ENCODE peak calls at places on chromosomes 7 and 10, in four cellular contexts. U is fibroblast of mammary gland, J is astrocyte of the spinal cord, C is upper lobe of left lung. R is an unnamed sample.

GRCh38 chr7:115359119-115359518 is 437.2 kb downstream of the MDFIC start:
- DNase-seq in U (no peak), J (no peak), C (no peak), R (no peak)

GRCh38 chr7:47638679-47639306 is 56.9 kb upstream of the TNS3 start:
- DNase-seq in U (no peak), J (peak; percentile 76), C (peak; percentile 59), R (no peak)

GRCh38 chr7:135509589-135509838 is 388 bp downstream of the CNOT4 start:
- DNase-seq in U (peak; percentile 63), J (no peak), C (no peak), R (no peak)

GRCh38 chr7:119868387-119868786 is 404.6 kb upstream of the KCND2 start:
- DNase-seq in U (no peak), J (no peak), C (no peak), R (no peak)

GRCh38 chr7:33107136-33108066 is 1.8 kb downstream of the RP9 start:
- DNase-seq in U (peak; percentile 56), J (peak; percentile 58), C (peak; percentile 36), R (no peak)

GRCh38 chr7:158010956-158011698 is 576.5 kb downstream of the PTPRN2 start:
- DNase-seq in U (no peak), J (no peak), C (no peak), R (no peak)

GRCh38 chr7:131753620-131754222 is 197.3 kb upstream of the PODXL start:
- DNase-seq in U (no peak), J (no peak), C (no peak), R (no peak)

GRCh38 chr7:108452707-108453106 is 3.5 kb downstream of the NRCAM start:
- DNase-seq in U (peak; percentile 63), J (peak; percentile 32), C (no peak), R (no peak)

GRCh38 chr7:142298009-142298408 is 40.2 kb upstream of the PRSS58 start:
- DNase-seq in U (peak; percentile 8), J (no peak), C (no peak), R (no peak)

GRCh38 chr7:141695803-141696289 is 6.1 kb downstream of the DENND11 start:
- DNase-seq in U (no peak), J (no peak), C (no peak), R (no peak)

GRCh38 chr7:97845622-97846203 is 26.5 kb downstream of the ASNS start:
- DNase-seq in U (peak; percentile 34), J (peak; percentile 36), C (no peak), R (no peak)

GRCh38 chr7:132380065-132380464 is 196.2 kb downstream of the PLXNA4 start:
- DNase-seq in U (peak; percentile 36), J (no peak), C (no peak), R (no peak)

GRCh38 chr7:46123-46829 is 146.1 kb upstream of the FAM20C start:
- DNase-seq in U (no peak), J (no peak), C (peak; percentile 20), R (no peak)

GRCh38 chr7:17298840-17299476 is 506 bp downstream of the AHR start:
- DNase-seq in U (no peak), J (peak; percentile 19), C (peak; percentile 59), R (peak; percentile 69)

GRCh38 chr7:41912426-41912825 is 209.5 kb upstream of the INHBA start:
- DNase-seq in U (no peak), J (no peak), C (no peak), R (no peak)

GRCh38 chr7:93910076-93910994 is 4.0 kb downstream of the GNGT1 start:
- DNase-seq in U (peak; percentile 91), J (peak; percentile 52), C (no peak), R (no peak)

GRCh38 chr7:146116452-146117219 is at the start of gene CNTNAP2:
- DNase-seq in U (peak; percentile 12), J (peak; percentile 31), C (no peak), R (no peak)

GRCh38 chr10:21340341-21340740 is 185.1 kb downstream of the SKIDA1 start:
- DNase-seq in U (peak; percentile 54), J (no peak), C (no peak), R (no peak)

GRCh38 chr7:146948708-146949107 is 832.1 kb downstream of the CNTNAP2 start:
- DNase-seq in U (no peak), J (no peak), C (no peak), R (no peak)

GRCh38 chr7:27640914-27641570 is 21.6 kb downstream of the HIBADH start:
- DNase-seq in U (peak; percentile 60), J (peak; percentile 79), C (no peak), R (no peak)

GRCh38 chr10:90939648-90940047 is 18.8 kb upstream of the ANKRD1 start:
- DNase-seq in U (no peak), J (no peak), C (no peak), R (no peak)

GRCh38 chr7:76396039-76396732 is 13.3 kb downstream of the SSC4D start:
- DNase-seq in U (no peak), J (no peak), C (no peak), R (no peak)

GRCh38 chr10:107626862-107627261 is 462.4 kb upstream of the SORCS1 start:
- DNase-seq in U (no peak), J (no peak), C (no peak), R (no peak)

GRCh38 chr7:158973440-158973839 is 117.1 kb downstream of the DYNC2I1 start:
- DNase-seq in U (no peak), J (no peak), C (no peak), R (no peak)

GRCh38 chr7:1301054-1301811 is 68.6 kb downstream of the UNCX start:
- DNase-seq in U (no peak), J (no peak), C (no peak), R (no peak)

GRCh38 chr7:151207315-151207714 is 3.0 kb downstream of the H2BK1 start:
- DNase-seq in U (no peak), J (no peak), C (no peak), R (no peak)

GRCh38 chr10:113175756-113176651 is 226.0 kb downstream of the TCF7L2 start:
- DNase-seq in U (no peak), J (no peak), C (no peak), R (no peak)

GRCh38 chr10:44183667-44184632 is 200.9 kb downstream of the CXCL12 start:
- DNase-seq in U (peak; percentile 77), J (no peak), C (no peak), R (no peak)

DNA sequence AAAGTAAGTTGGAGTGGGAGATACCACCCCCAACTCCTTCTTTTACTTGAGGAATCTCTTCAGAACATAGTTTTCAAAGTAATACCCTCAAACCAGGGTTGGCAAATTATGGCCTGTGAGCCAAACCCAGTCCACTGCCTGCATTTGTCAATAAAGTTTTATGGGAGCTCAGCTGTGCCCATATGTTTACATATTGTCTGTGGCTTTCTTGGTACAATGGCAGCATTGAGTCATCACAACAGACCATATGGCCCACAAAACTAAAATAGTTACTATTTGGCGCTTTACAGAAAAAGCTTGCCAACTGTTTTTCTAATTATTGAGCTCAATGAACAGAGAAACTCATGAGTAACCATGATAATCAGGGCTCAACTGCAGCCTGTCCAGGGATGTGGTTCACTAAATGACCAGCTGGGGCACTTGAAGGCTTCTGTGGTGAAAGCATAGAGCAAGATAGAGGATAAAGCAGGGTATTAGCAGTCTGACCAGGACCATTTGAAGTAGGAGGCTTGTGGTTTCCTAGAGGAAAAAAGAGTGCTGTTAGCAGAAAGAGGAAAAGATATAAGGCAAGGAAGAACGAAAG is 196.0 kb upstream of the GRB10 start:
- DNase-seq in U (peak; percentile 20), J (peak; percentile 62), C (no peak), R (no peak)
- TF ChIP-seq CTCF in U (no peak), J (peak; percentile 30), C (no peak), R (no peak)

GRCh38 chr10:15168781-15169554 is 475 bp upstream of the NMT2 start:
- DNase-seq in U (peak; percentile 92), J (peak; percentile 97), C (peak; percentile 97), R (peak; percentile 79)

GRCh38 chr10:15167411-15168295 is 840 bp downstream of the NMT2 start:
- DNase-seq in U (peak; percentile 67), J (peak; percentile 53), C (peak; percentile 48), R (peak; percentile 60)

GRCh38 chr10:15169555-15170407 is 1.3 kb upstream of the NMT2 start:
- DNase-seq in U (no peak), J (no peak), C (peak; percentile 22), R (no peak)

GRCh38 chr10:15166325-15166724 is 2.2 kb downstream of the NMT2 start:
- DNase-seq in U (no peak), J (peak; percentile 25), C (no peak), R (no peak)

DNA sequence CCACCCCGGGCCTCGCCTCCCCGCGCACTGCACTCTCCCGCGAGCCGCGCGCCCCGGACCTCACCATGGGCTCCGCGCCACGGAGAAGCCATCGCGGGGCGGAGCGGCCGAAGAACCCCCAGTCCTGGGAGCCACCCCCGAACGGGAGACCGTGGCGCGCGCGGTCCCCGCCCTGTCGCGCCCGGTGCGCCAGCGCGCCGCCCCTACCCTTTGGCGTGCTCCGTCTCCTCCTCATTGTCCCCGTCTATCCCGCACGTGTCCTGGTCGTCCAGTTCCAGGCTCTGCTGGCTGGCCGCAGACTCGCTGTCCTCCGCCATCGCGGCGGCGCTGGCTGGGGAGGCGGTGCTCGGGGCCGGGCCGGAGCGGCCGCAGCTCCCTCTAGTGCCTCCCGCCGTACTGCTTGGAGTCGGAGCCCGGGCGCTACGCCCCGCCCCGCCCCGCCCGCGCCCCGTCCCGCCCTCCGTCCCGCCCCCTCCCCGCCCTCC is at the start of gene NMT2:
- DNase-seq in U (no peak), J (no peak), C (no peak), R (peak; percentile 81)
- TF ChIP-seq CTCF in U (no peak), J (peak; percentile 38), C (peak; percentile 67), R (no peak)

GRCh38 chr10:116029826-116030225 is 243.2 kb downstream of the GFRA1 start:
- DNase-seq in U (no peak), J (no peak), C (no peak), R (no peak)

GRCh38 chr10:116027355-116027754 is 245.7 kb downstream of the GFRA1 start:
- DNase-seq in U (no peak), J (no peak), C (no peak), R (no peak)

GRCh38 chr10:116030576-116030975 is 242.4 kb downstream of the GFRA1 start:
- DNase-seq in U (no peak), J (no peak), C (no peak), R (no peak)

GRCh38 chr10:116024479-116024878 is 248.5 kb downstream of the GFRA1 start:
- DNase-seq in U (no peak), J (no peak), C (no peak), R (no peak)

DNA sequence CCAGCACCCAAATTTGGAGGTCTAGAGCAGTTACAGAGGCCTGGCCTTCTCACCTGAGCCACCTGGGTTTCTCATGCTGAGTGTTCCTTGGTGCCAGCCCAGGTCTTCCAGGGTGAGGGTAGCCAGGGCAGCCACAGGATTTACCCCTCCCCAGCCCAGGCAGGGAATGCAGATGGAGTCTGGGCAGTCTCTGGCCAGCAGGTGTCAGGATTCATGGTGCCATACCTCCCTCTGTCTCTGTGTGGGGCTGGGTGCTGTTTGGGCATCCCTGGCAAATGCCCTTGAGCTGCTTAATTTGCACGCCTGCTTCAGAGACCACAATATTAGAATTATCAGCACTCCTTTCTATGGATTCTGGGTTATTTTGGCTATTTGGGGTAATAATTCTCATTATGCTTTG is 246.7 kb downstream of the GFRA1 start:
- DNase-seq in U (no peak), J (no peak), C (no peak), R (no peak)
- TF ChIP-seq CTCF in U (no peak), J (no peak), C (no peak), R (no peak)

GRCh38 chr10:75655791-75656451 is 224.5 kb downstream of the LRMDA start:
- DNase-seq in U (peak; percentile 84), J (peak; percentile 72), C (no peak), R (no peak)
- TF ChIP-seq CTCF in U (no peak), J (no peak), C (no peak), R (no peak)

GRCh38 chr7:3649250-3649649 is 348.2 kb downstream of the SDK1 start:
- DNase-seq in U (no peak), J (no peak), C (no peak), R (no peak)
- TF ChIP-seq CTCF in U (no peak), J (peak; percentile 41), C (no peak), R (no peak)